ENCODE peak calls at places on chromosome 16, in seven cellular contexts. One of them, this sample, is unnamed.
A peak's percentile ranks its signal among the peaks of the same experiment; 100 is the strongest.

GRCh38 chr16:9330036-9330545 is 238.6 kb downstream of the HAPSTR1 start:
- DNase-seq in tibial artery: no peak
- DNase-seq in lower lobe of right lung: no peak
- DNase-seq in body of pancreas: no peak
- DNase-seq in dorsolateral prefrontal cortex: no peak
- DNase-seq in ascending aorta: no peak
- DNase-seq in endodermal cell: peak; percentile 2
- DNase-seq in this sample: no peak

GRCh38 chr16:4315185-4316102 is at the start of gene GLIS2:
- DNase-seq in tibial artery: peak; percentile 67
- DNase-seq in lower lobe of right lung: peak; percentile 83
- DNase-seq in body of pancreas: peak; percentile 75
- DNase-seq in dorsolateral prefrontal cortex: no peak
- DNase-seq in ascending aorta: peak; percentile 84
- DNase-seq in endodermal cell: peak; percentile 90
- DNase-seq in this sample: no peak

GRCh38 chr16:11224096-11224893 is 31.7 kb downstream of the SOCS1 start:
- DNase-seq in tibial artery: peak; percentile 84
- DNase-seq in lower lobe of right lung: peak; percentile 91
- DNase-seq in body of pancreas: peak; percentile 53
- DNase-seq in dorsolateral prefrontal cortex: peak; percentile 15
- DNase-seq in ascending aorta: peak; percentile 89
- DNase-seq in endodermal cell: peak; percentile 91
- DNase-seq in this sample: peak; percentile 89

GRCh38 chr16:69448470-69449193 is 24.2 kb downstream of the CYB5B start:
- DNase-seq in tibial artery: no peak
- DNase-seq in lower lobe of right lung: no peak
- DNase-seq in body of pancreas: peak; percentile 17
- DNase-seq in dorsolateral prefrontal cortex: no peak
- DNase-seq in ascending aorta: no peak
- DNase-seq in endodermal cell: no peak
- DNase-seq in this sample: no peak

GRCh38 chr16:59573528-59574271 is 839.6 kb upstream of the GOT2 start:
- DNase-seq in tibial artery: no peak
- DNase-seq in lower lobe of right lung: no peak
- DNase-seq in body of pancreas: no peak
- DNase-seq in dorsolateral prefrontal cortex: no peak
- DNase-seq in ascending aorta: no peak
- DNase-seq in endodermal cell: no peak
- DNase-seq in this sample: no peak

GRCh38 chr16:4385066-4385788 is 13.6 kb downstream of the VASN start:
- DNase-seq in tibial artery: no peak
- DNase-seq in lower lobe of right lung: no peak
- DNase-seq in body of pancreas: no peak
- DNase-seq in dorsolateral prefrontal cortex: no peak
- DNase-seq in ascending aorta: peak; percentile 69
- DNase-seq in endodermal cell: peak; percentile 34
- DNase-seq in this sample: no peak

GRCh38 chr16:74727903-74728302 is 27.2 kb upstream of the MLKL start:
- DNase-seq in tibial artery: no peak
- DNase-seq in lower lobe of right lung: no peak
- DNase-seq in body of pancreas: no peak
- DNase-seq in dorsolateral prefrontal cortex: no peak
- DNase-seq in ascending aorta: no peak
- DNase-seq in endodermal cell: no peak
- DNase-seq in this sample: no peak

GRCh38 chr16:61887903-61888302 is 148.3 kb downstream of the CDH8 start:
- DNase-seq in tibial artery: no peak
- DNase-seq in lower lobe of right lung: no peak
- DNase-seq in body of pancreas: no peak
- DNase-seq in dorsolateral prefrontal cortex: peak; percentile 6
- DNase-seq in ascending aorta: no peak
- DNase-seq in endodermal cell: peak; percentile 69
- DNase-seq in this sample: peak; percentile 59

GRCh38 chr16:86210403-86211193 is 299.7 kb upstream of the FOXF1 start:
- DNase-seq in tibial artery: no peak
- DNase-seq in lower lobe of right lung: no peak
- DNase-seq in body of pancreas: peak; percentile 54
- DNase-seq in dorsolateral prefrontal cortex: no peak
- DNase-seq in ascending aorta: no peak
- DNase-seq in endodermal cell: no peak
- DNase-seq in this sample: no peak

GRCh38 chr16:4537376-4538066 is 1.1 kb downstream of the CDIP1 start:
- DNase-seq in tibial artery: no peak
- DNase-seq in lower lobe of right lung: peak; percentile 51
- DNase-seq in body of pancreas: peak; percentile 62
- DNase-seq in dorsolateral prefrontal cortex: no peak
- DNase-seq in ascending aorta: peak; percentile 68
- DNase-seq in endodermal cell: peak; percentile 81
- DNase-seq in this sample: no peak

GRCh38 chr16:17133851-17134250 is 336.9 kb downstream of the XYLT1 start:
- DNase-seq in tibial artery: no peak
- DNase-seq in lower lobe of right lung: no peak
- DNase-seq in body of pancreas: no peak
- DNase-seq in dorsolateral prefrontal cortex: no peak
- DNase-seq in ascending aorta: no peak
- DNase-seq in endodermal cell: no peak
- DNase-seq in this sample: no peak

GRCh38 chr16:12120331-12120981 is 143.9 kb downstream of the SNX29 start:
- DNase-seq in tibial artery: peak; percentile 45
- DNase-seq in lower lobe of right lung: no peak
- DNase-seq in body of pancreas: no peak
- DNase-seq in dorsolateral prefrontal cortex: peak; percentile 29
- DNase-seq in ascending aorta: peak; percentile 81
- DNase-seq in endodermal cell: no peak
- DNase-seq in this sample: no peak

DNA sequence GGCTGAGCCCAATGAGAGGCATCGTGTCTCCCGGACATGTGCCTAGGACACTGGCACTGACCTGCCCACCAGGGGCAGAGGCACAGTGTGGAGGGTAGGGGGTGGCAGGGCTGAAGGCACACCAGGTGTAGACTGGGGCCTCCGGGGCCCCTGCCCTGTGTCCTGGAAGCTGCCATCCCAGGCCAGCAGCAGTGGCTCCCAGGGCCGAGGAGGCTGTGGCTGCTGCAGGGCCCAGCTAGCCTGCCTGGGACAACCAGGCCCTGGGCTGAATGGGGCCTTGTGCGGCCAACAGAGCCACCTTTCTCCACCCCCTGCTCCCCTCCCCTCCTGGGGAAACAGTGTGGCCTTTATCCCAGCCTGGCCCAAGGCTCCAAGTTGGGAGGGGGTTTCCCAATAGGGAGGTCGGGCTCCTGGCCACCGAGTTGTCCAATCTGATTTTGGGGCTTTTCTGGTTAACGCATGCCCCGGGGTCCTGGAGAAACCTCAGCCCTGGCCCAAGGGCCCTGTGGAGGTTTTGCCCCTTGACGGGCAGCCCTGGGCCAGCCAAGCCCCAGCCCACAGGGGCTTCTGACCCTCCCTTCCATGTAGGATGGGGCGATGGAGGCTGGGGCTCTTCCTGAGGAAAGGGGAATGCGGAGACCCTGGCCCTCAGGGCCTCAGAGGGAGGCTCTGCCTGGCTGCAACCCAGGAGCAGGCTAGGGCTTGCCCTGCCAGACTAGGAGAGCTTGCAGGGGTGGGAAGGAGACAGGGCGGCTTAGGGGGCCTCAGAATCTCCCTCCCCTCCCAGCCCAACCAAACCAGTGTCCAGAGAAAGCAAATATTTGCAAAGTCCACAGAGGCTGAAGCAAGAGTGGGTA is 4.2 kb downstream of the MTSS2 start:
- DNase-seq in tibial artery: no peak
- DNase-seq in lower lobe of right lung: no peak
- DNase-seq in body of pancreas: peak; percentile 39
- DNase-seq in dorsolateral prefrontal cortex: peak; percentile 84
- DNase-seq in ascending aorta: no peak
- DNase-seq in endodermal cell: no peak
- DNase-seq in this sample: no peak
- H3K4me3 ChIP-seq in tibial artery: peak overlapping the region; percentile 2
- H3K4me3 ChIP-seq in lower lobe of right lung: no peak overlapping the region
- H3K4me3 ChIP-seq in body of pancreas: no peak overlapping the region
- H3K4me3 ChIP-seq in dorsolateral prefrontal cortex: peak overlapping the region; percentile 74
- H3K4me3 ChIP-seq in ascending aorta: peak overlapping the region; percentile 91
- H3K4me3 ChIP-seq in endodermal cell: no peak overlapping the region
- H3K4me3 ChIP-seq in this sample: no peak overlapping the region

DNA sequence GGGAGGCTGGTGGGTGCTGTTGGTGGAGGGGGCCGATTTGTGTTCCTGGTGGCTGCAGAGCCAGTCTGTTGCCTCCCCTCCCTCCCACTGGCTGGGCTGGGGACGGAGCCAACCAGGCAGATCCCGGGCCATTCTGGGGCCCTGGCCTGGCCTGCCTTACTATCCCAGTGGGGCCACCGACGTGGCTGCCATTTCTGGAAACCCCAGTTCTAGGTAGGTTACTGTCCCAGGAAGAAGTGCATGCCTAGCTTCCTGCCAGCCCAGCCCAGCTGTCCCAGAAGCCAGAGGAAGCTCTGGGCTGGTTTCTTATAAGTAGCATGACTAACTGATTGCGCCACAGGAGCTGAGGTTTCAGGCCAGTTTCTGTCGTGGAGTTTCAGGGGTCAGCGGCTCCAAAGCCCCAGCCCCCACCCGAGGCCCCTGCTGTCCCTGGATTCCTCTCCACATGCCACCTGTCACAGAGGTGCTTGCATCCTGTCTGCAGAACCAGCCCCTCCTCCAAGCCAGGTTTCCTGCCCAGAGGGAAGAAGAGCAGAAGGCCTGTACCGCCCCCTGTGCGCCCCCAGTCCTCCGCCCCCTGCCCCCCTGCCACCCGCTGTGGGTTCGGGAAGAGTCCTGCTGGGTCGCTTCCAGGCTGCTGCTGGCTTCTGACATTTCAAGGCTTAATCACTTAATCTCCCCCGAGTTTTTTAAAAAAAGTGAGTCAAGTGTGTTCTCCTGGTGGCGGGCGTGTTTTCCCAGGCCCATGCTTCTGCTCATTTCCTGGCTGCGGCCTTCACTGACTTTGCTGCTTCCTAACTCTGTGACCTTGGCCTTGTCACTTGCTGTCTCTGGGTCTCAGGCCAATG is 13.2 kb downstream of the IL4R start:
- DNase-seq in tibial artery: peak; percentile 96
- DNase-seq in lower lobe of right lung: peak; percentile 88
- DNase-seq in body of pancreas: peak; percentile 69
- DNase-seq in dorsolateral prefrontal cortex: no peak
- DNase-seq in ascending aorta: peak; percentile 95
- DNase-seq in endodermal cell: peak; percentile 99
- DNase-seq in this sample: peak; percentile 78
- TF ChIP-seq CTCF in tibial artery: peak; percentile 13
- TF ChIP-seq CTCF in lower lobe of right lung: peak; percentile 8
- TF ChIP-seq CTCF in body of pancreas: no peak
- TF ChIP-seq CTCF in dorsolateral prefrontal cortex: no peak
- TF ChIP-seq CTCF in ascending aorta: no peak
- TF ChIP-seq CTCF in endodermal cell: no peak
- TF ChIP-seq CTCF in this sample: no peak

DNA sequence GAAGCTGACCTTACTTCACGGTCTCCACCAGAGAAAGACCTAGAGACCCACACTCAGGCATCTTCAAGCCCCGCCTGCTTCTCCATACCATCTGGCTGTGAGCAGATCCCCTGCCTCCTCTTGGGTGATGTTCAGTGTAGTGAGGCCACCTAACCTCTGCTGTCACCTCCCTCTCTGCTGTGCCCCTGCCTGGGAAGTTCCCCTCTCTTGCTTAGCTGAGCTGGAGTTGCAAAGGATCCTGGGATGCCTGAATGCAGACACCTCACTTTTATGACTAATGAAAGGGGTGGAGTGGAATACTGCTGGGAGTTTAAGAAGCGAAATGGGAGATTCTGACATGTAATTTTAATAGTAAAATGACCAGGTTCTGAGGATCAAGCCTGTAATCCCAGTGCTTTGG is 5.8 kb downstream of the IRX3 start:
- DNase-seq in tibial artery: no peak
- DNase-seq in lower lobe of right lung: no peak
- DNase-seq in body of pancreas: no peak
- DNase-seq in dorsolateral prefrontal cortex: no peak
- DNase-seq in ascending aorta: peak; percentile 34
- DNase-seq in endodermal cell: no peak
- DNase-seq in this sample: no peak
- H3K4me3 ChIP-seq in tibial artery: no peak overlapping the region
- H3K4me3 ChIP-seq in lower lobe of right lung: no peak overlapping the region
- H3K4me3 ChIP-seq in body of pancreas: no peak overlapping the region
- H3K4me3 ChIP-seq in dorsolateral prefrontal cortex: no peak overlapping the region
- H3K4me3 ChIP-seq in ascending aorta: no peak overlapping the region
- H3K4me3 ChIP-seq in endodermal cell: no peak overlapping the region
- H3K4me3 ChIP-seq in this sample: no peak overlapping the region

GRCh38 chr16:29995330-29995910 is at the start of gene HIRIP3:
- DNase-seq in tibial artery: peak; percentile 85
- DNase-seq in lower lobe of right lung: peak; percentile 90
- DNase-seq in body of pancreas: peak; percentile 89
- DNase-seq in dorsolateral prefrontal cortex: peak; percentile 83
- DNase-seq in ascending aorta: peak; percentile 92
- DNase-seq in endodermal cell: peak; percentile 93
- DNase-seq in this sample: peak; percentile 92

GRCh38 chr16:29993903-29994612 is 1.4 kb downstream of the HIRIP3 start:
- DNase-seq in tibial artery: no peak
- DNase-seq in lower lobe of right lung: no peak
- DNase-seq in body of pancreas: no peak
- DNase-seq in dorsolateral prefrontal cortex: no peak
- DNase-seq in ascending aorta: no peak
- DNase-seq in endodermal cell: no peak
- DNase-seq in this sample: no peak

GRCh38 chr16:29994613-29995329 is 646 bp downstream of the HIRIP3 start:
- DNase-seq in tibial artery: no peak
- DNase-seq in lower lobe of right lung: no peak
- DNase-seq in body of pancreas: peak; percentile 75
- DNase-seq in dorsolateral prefrontal cortex: peak; percentile 59
- DNase-seq in ascending aorta: no peak
- DNase-seq in endodermal cell: no peak
- DNase-seq in this sample: peak; percentile 31

GRCh38 chr16:29996773-29997250 is 771 bp downstream of the INO80E start:
- DNase-seq in tibial artery: no peak
- DNase-seq in lower lobe of right lung: peak; percentile 25
- DNase-seq in body of pancreas: no peak
- DNase-seq in dorsolateral prefrontal cortex: no peak
- DNase-seq in ascending aorta: no peak
- DNase-seq in endodermal cell: no peak
- DNase-seq in this sample: peak; percentile 35

DNA sequence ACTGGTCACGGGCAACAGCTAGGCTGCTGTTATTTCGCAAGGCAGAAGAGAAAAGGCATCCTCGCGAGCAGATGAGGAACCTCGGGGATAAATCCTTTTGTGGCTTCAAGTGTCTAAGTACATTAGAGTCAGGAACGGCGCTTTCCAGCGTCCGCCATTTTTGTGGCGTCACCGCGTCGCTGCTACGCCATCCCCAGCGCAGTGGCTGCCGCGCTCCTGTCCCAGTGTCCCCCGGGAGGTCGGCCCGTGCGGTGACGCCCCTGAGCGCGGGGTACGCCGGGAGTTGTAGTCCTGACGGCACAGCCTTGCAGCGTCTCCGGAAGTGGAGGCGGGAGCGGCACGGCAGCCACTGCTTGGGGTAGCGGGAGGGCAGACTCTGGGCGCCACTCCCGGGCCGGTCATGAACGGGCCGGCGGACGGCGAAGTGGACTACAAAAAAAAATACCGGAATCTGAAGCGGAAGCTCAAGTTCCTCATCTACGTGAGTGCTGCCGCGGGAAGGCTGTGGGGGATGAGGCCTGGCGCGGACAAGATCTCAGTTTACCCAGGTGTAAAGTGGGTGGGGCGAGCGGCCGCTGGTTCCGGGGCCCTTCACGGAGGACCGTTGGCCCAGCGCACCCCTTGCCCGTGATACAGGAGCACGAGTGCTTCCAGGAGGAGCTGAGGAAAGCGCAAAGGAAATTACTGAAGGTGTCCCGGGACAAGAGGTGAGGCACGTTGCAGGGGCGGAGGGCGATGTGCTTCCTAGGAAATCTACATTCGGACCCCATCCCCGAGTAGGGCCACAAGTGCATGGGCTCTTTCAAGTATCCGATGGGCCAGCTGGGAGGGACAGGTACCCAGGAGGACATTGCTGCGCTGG is at the start of gene INO80E:
- DNase-seq in tibial artery: peak; percentile 98
- DNase-seq in lower lobe of right lung: peak; percentile 99
- DNase-seq in body of pancreas: peak; percentile 98
- DNase-seq in dorsolateral prefrontal cortex: peak; percentile 99
- DNase-seq in ascending aorta: peak; percentile 99
- DNase-seq in endodermal cell: peak; percentile 100
- DNase-seq in this sample: peak; percentile 99
- TF ChIP-seq CTCF in tibial artery: no peak
- TF ChIP-seq CTCF in lower lobe of right lung: no peak
- TF ChIP-seq CTCF in body of pancreas: no peak
- TF ChIP-seq CTCF in dorsolateral prefrontal cortex: no peak
- TF ChIP-seq CTCF in ascending aorta: no peak
- TF ChIP-seq CTCF in endodermal cell: no peak
- TF ChIP-seq CTCF in this sample: no peak